ENCODE peak calls at places on chromosomes 2 and 18, in five cellular contexts. T is K562; I is AG10803; D is CD8-positive, alpha-beta T cell; Z is right atrium auricular region. H is an unnamed sample.

GRCh38 chr18:56770873-56771272 is 119.7 kb downstream of the WDR7 start:
- DNase-seq in Z (no peak), T (no peak), D (no peak), I (peak), H (no peak)

GRCh38 chr2:85736456-85737355 is 17.1 kb upstream of the ATOH8 start:
- DNase-seq in D (no peak), I (peak), T (no peak), Z (no peak), H (no peak)

GRCh38 chr2:159921752-159922404 is 123.9 kb upstream of the CD302 start:
- DNase-seq in I (peak), D (peak), Z (peak), T (peak), H (no peak)

GRCh38 chr2:55901322-55901721 is 22.3 kb downstream of the EFEMP1 start:
- DNase-seq in T (peak), Z (no peak), D (no peak), I (no peak), H (no peak)

GRCh38 chr2:130977461-130978050 is 115.7 kb downstream of the FAM168B start:
- DNase-seq in I (no peak), T (no peak), Z (no peak), D (no peak), H (no peak)

GRCh38 chr2:155099784-155100183 is 401.3 kb downstream of the KCNJ3 start:
- DNase-seq in T (no peak), Z (no peak), D (no peak), I (no peak), H (no peak)

GRCh38 chr2:31324000-31324633 is 90.2 kb downstream of the EHD3 start:
- DNase-seq in T (no peak), D (no peak), Z (no peak), I (no peak), H (no peak)

GRCh38 chr2:34193164-34193563 is 594.1 kb upstream of the FAM98A start:
- DNase-seq in I (no peak), D (no peak), Z (no peak), T (no peak), H (no peak)

GRCh38 chr2:40204268-40204667 is 247.6 kb downstream of the SLC8A1 start:
- DNase-seq in D (no peak), T (no peak), Z (no peak), I (peak), H (peak)

GRCh38 chr2:120442923-120443571 is 97.1 kb downstream of the INHBB start:
- DNase-seq in I (no peak), T (peak), D (no peak), Z (no peak), H (no peak)

GRCh38 chr2:8086342-8086741 is 595.5 kb upstream of the ID2 start:
- DNase-seq in I (peak), Z (no peak), T (no peak), D (no peak), H (no peak)

GRCh38 chr2:68971591-68972231 is 2.7 kb upstream of the GKN1 start:
- DNase-seq in D (no peak), Z (no peak), T (no peak), I (peak), H (peak)

GRCh38 chr2:168874368-168875005 is 15.7 kb downstream of the SPC25 start:
- DNase-seq in I (no peak), T (no peak), D (no peak), Z (no peak), H (no peak)

GRCh38 chr2:3349211-3349693 is 28.4 kb downstream of the EIPR1 start:
- DNase-seq in D (no peak), Z (no peak), I (peak), T (no peak), H (no peak)

GRCh38 chr2:95323347-95324155 is 26.4 kb downstream of the KCNIP3 start:
- DNase-seq in T (peak), D (no peak), Z (no peak), I (peak), H (no peak)
- TF ChIP-seq CTCF in T (peak), D (no peak), Z (no peak), I (peak), H (peak)

GRCh38 chr2:83106853-83107252 is 1352.2 kb downstream of the SUCLG1 start:
- DNase-seq in I (no peak), Z (no peak), D (no peak), T (no peak), H (no peak)

GRCh38 chr2:83103602-83104001 is 1355.5 kb downstream of the SUCLG1 start:
- DNase-seq in Z (no peak), I (peak), D (no peak), T (no peak), H (peak)

DNA sequence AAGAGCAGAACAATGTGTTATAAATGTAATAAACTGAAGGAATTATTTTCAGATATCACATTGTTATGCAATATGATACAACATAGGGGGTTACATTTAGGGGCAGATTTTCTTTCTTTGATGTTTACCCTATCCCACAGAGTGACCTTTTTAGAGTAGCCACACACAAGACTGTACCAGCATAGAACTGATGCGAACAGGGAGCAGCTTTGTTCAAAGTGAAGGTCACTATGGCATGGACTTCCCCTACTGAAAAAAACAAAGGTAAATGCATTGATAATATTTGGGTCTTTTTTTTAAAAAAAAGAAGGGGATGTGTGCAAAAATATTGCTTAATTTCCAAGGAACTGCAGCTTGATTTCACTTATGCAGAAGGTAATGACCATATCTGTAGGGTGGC is 1354.9 kb downstream of the SUCLG1 start:
- DNase-seq in D (no peak), T (no peak), I (no peak), Z (no peak), H (no peak)
- H3K4me3 ChIP-seq in D (no peak), T (no peak), I (no peak), Z (no peak), H (no peak)

DNA sequence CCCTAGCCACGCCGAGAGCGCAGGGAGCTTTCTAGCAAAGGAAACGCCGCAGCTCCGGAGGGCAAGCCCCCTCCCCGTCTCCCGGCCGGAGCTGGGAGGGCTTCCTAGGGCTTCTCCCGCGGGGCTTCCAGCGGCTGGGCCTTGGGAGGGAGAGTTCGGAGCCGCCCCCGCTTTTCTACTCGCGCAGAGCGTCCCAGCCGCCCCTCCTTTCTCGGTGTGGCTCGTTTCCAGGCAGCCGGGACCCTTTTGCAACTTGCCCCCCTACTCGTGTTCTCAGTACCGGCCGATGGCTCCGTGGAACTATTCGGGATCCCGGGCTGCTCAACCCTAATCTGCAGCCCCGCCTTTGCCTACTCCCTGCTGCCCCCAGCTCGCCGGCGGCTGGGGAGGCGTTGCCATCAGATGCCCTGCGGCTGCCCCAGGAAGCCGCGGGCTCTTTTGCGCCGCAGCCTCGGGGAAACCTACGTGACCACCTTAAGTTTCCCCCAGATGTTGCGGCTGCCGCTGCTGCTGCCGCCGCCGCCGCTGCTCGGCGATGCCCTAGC is 1.5 kb upstream of the NR4A2 start:
- DNase-seq in D (no peak), I (peak), Z (peak), T (no peak), H (no peak)
- TF ChIP-seq CTCF in D (no peak), I (no peak), Z (no peak), T (no peak), H (no peak)

DNA sequence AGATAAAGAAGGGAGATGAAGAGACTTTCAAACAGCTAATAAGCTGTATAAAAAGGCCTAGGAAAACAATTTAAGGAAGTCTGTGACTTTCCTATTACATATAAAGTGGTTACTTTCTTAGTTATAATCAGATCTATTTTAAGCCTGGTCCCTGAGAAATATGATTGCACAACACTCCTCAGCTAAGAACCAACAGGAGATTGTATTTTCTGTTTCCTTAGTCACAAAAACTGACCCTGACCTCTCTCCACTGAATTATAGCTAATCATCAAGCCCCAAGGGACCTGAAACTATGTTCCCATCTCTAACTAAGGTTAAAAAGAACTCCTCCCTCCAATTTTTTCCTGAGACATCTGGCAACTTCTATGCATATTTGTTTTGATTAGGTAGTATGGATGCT is 106.9 kb downstream of the ROCK1 start:
- DNase-seq in T (no peak), D (no peak), I (peak), Z (no peak), H (peak)
- H3K4me3 ChIP-seq in T (no peak), D (no peak), I (no peak), Z (no peak), H (no peak)

GRCh38 chr2:122531803-122532344 is 776.4 kb downstream of the TSN start:
- DNase-seq in I (no peak), Z (no peak), D (no peak), T (peak), H (no peak)
- TF ChIP-seq CTCF in I (peak), Z (no peak), D (no peak), T (peak), H (no peak)

GRCh38 chr2:165057931-165058330 is 102.6 kb upstream of the SLC38A11 start:
- DNase-seq in I (no peak), T (no peak), Z (no peak), D (no peak), H (no peak)

GRCh38 chr2:165057308-165057707 is 102.0 kb upstream of the SLC38A11 start:
- DNase-seq in Z (no peak), I (no peak), D (no peak), T (no peak), H (no peak)

GRCh38 chr2:165056585-165056984 is 101.3 kb upstream of the SLC38A11 start:
- DNase-seq in T (no peak), I (no peak), Z (no peak), D (no peak), H (no peak)

GRCh38 chr2:165054667-165055066 is 99.3 kb upstream of the SLC38A11 start:
- DNase-seq in Z (no peak), T (no peak), D (no peak), I (no peak), H (no peak)

GRCh38 chr2:165055081-165055879 is 100.0 kb upstream of the SLC38A11 start:
- DNase-seq in I (no peak), Z (no peak), T (no peak), D (no peak), H (no peak)
- H3K4me3 ChIP-seq in I (no peak), Z (no peak), T (no peak), D (no peak), H (no peak)